ENCODE peak calls at places on chromosome 12, in four cellular contexts. A, R, Q and X are unnamed samples.

GRCh38 chr12:45613306-45613705 is 116.2 kb upstream of the ARID2 start:
- DNase-seq in A (peak; percentile 22), R (no peak), Q (no peak), X (no peak)

GRCh38 chr12:99505805-99506204 is 141.7 kb upstream of the GARIN6 start:
- DNase-seq in A (peak; percentile 22), R (no peak), Q (no peak), X (no peak)

GRCh38 chr12:108214486-108214885 is 85.4 kb downstream of the WSCD2 start:
- DNase-seq in A (peak; percentile 37), R (peak; percentile 19), Q (peak; percentile 68), X (no peak)

GRCh38 chr12:64633940-64634337 is 23.6 kb downstream of the RASSF3 start:
- DNase-seq in A (peak; percentile 83), R (no peak), Q (peak; percentile 29), X (peak; percentile 73)

GRCh38 chr12:64560395-64561301 is 49.6 kb upstream of the RASSF3 start:
- DNase-seq in A (peak; percentile 89), R (no peak), Q (no peak), X (peak; percentile 87)

GRCh38 chr12:6372403-6373003 is 2.9 kb downstream of the SCNN1A start:
- DNase-seq in A (peak; percentile 86), R (no peak), Q (peak; percentile 50), X (peak; percentile 95)

GRCh38 chr12:54759751-54760150 is 94.6 kb upstream of the MUCL1 start:
- DNase-seq in A (peak; percentile 73), R (peak; percentile 54), Q (peak; percentile 91), X (peak; percentile 52)

GRCh38 chr12:131209082-131210070 is 255.7 kb downstream of the ADGRD1 start:
- DNase-seq in A (no peak), R (no peak), Q (no peak), X (no peak)

GRCh38 chr12:130435826-130436225 is 98.1 kb downstream of the PIWIL1 start:
- DNase-seq in A (no peak), R (no peak), Q (no peak), X (peak; percentile 42)

GRCh38 chr12:98638009-98638408 is 6.6 kb downstream of the IKBIP start:
- DNase-seq in A (no peak), R (no peak), Q (no peak), X (no peak)

GRCh38 chr12:115060477-115061168 is 376.6 kb upstream of the TBX3 start:
- DNase-seq in A (peak; percentile 89), R (no peak), Q (no peak), X (no peak)

GRCh38 chr12:96902076-96902475 is 5.0 kb upstream of the NEDD1 start:
- DNase-seq in A (no peak), R (peak; percentile 31), Q (no peak), X (no peak)

GRCh38 chr12:30515351-30515750 is 180.3 kb downstream of the IPO8 start:
- DNase-seq in A (peak; percentile 6), R (peak; percentile 10), Q (peak; percentile 53), X (no peak)

GRCh38 chr12:25404955-25405354 is 148.1 kb downstream of the LMNTD1 start:
- DNase-seq in A (no peak), R (no peak), Q (peak; percentile 26), X (no peak)

GRCh38 chr12:102958073-102958829 is 777 bp downstream of the ASCL1 start:
- DNase-seq in A (no peak), R (no peak), Q (peak; percentile 90), X (peak; percentile 87)

GRCh38 chr12:32264995-32265394 is 134.4 kb upstream of the FGD4 start:
- DNase-seq in A (no peak), R (peak; percentile 96), Q (no peak), X (no peak)

GRCh38 chr12:539540-540310 is 80.0 kb downstream of the B4GALNT3 start:
- DNase-seq in A (no peak), R (no peak), Q (no peak), X (peak; percentile 54)

GRCh38 chr12:73185403-73185802 is 913.2 kb downstream of the TRHDE start:
- DNase-seq in A (no peak), R (no peak), Q (no peak), X (no peak)

GRCh38 chr12:86727151-86727550 is 471.0 kb upstream of the MGAT4C start:
- DNase-seq in A (peak; percentile 60), R (no peak), Q (no peak), X (peak; percentile 78)

GRCh38 chr12:128026696-128027574 is 240.0 kb upstream of the TMEM132C start:
- DNase-seq in A (no peak), R (no peak), Q (no peak), X (no peak)

GRCh38 chr12:59689776-59690175 is 93.9 kb downstream of the SLC16A7 start:
- DNase-seq in A (peak; percentile 5), R (no peak), Q (peak; percentile 65), X (no peak)

GRCh38 chr12:62021808-62022207 is 238.4 kb upstream of the USP15 start:
- DNase-seq in A (no peak), R (no peak), Q (peak; percentile 44), X (no peak)

GRCh38 chr12:123894823-123895338 is 77.8 kb downstream of the CCDC92 start:
- DNase-seq in A (no peak), R (no peak), Q (no peak), X (no peak)

GRCh38 chr12:53743277-53744129 is 8.3 kb downstream of the CISTR start:
- DNase-seq in A (peak; percentile 85), R (peak; percentile 77), Q (peak; percentile 76), X (peak; percentile 95)

GRCh38 chr12:14240873-14241220 is 124.6 kb upstream of the ATF7IP start:
- DNase-seq in A (no peak), R (no peak), Q (peak; percentile 31), X (no peak)

GRCh38 chr12:89497005-89497404 is 27.6 kb downstream of the GALNT4 start:
- DNase-seq in A (no peak), R (no peak), Q (no peak), X (no peak)

GRCh38 chr12:53938276-53939140 is at the start of gene HOXC13:
- DNase-seq in A (peak; percentile 99), R (peak; percentile 68), Q (peak; percentile 92), X (peak; percentile 84)

GRCh38 chr12:92675092-92675865 is 27.5 kb upstream of the PLEKHG7 start:
- DNase-seq in A (peak; percentile 56), R (no peak), Q (no peak), X (no peak)

GRCh38 chr12:124184456-124184855 is 110.4 kb upstream of the RFLNA start:
- DNase-seq in A (no peak), R (no peak), Q (no peak), X (peak; percentile 27)

GRCh38 chr12:127656261-127656660 is 610.7 kb upstream of the TMEM132C start:
- DNase-seq in A (no peak), R (no peak), Q (no peak), X (no peak)

GRCh38 chr12:1870086-1870485 is 48.4 kb downstream of the CACNA2D4 start:
- DNase-seq in A (no peak), R (no peak), Q (peak; percentile 39), X (no peak)

GRCh38 chr12:132288516-132289188 is 40.7 kb downstream of the GALNT9 start:
- DNase-seq in A (no peak), R (no peak), Q (no peak), X (no peak)

GRCh38 chr12:6826125-6826733 is 2.0 kb upstream of the P3H3 start:
- DNase-seq in A (no peak), R (no peak), Q (no peak), X (peak; percentile 54)

GRCh38 chr12:92192361-92192760 is 46.7 kb upstream of the BTG1 start:
- DNase-seq in A (no peak), R (no peak), Q (no peak), X (no peak)

GRCh38 chr12:50926415-50926814 is 25.9 kb upstream of the HIGD1C start:
- DNase-seq in A (no peak), R (peak; percentile 22), Q (no peak), X (no peak)

GRCh38 chr12:31874961-31875608 is 84.1 kb upstream of the RESF1 start:
- DNase-seq in A (peak; percentile 48), R (peak; percentile 76), Q (peak; percentile 84), X (peak; percentile 71)

GRCh38 chr12:65229441-65229840 is 49.0 kb upstream of the MSRB3 start:
- DNase-seq in A (peak; percentile 87), R (no peak), Q (no peak), X (no peak)

GRCh38 chr12:95646781-95647184 is 95.5 kb upstream of the USP44 start:
- DNase-seq in A (no peak), R (no peak), Q (peak; percentile 27), X (peak; percentile 86)

GRCh38 chr12:58171914-58172313 is 230.5 kb downstream of the ATP23 start:
- DNase-seq in A (no peak), R (no peak), Q (no peak), X (no peak)

GRCh38 chr12:102182635-102183034 is 15.0 kb downstream of the PMCH start:
- DNase-seq in A (peak; percentile 14), R (no peak), Q (no peak), X (no peak)

GRCh38 chr12:27252934-27253333 is 8.8 kb downstream of the STK38L start:
- DNase-seq in A (no peak), R (no peak), Q (no peak), X (no peak)
- H3K27ac ChIP-seq in A (no peak overlapping the region), R (no peak overlapping the region), Q (no peak overlapping the region), X (no peak overlapping the region)

GRCh38 chr12:11756022-11756421 is 106.5 kb downstream of the ETV6 start:
- DNase-seq in A (no peak), R (no peak), Q (peak; percentile 37), X (peak; percentile 78)
- H3K4me3 ChIP-seq in A (no peak overlapping the region), R (peak overlapping the region; percentile 30), Q (no peak overlapping the region), X (no peak overlapping the region)

GRCh38 chr12:111166779-111167540 is 201.9 kb downstream of the PHETA1 start:
- DNase-seq in A (no peak), R (no peak), Q (no peak), X (no peak)
- H3K27ac ChIP-seq in A (no peak overlapping the region), R (no peak overlapping the region), Q (no peak overlapping the region), X (no peak overlapping the region)

GRCh38 chr12:116278667-116279066 is 1.2 kb upstream of the MED13L start:
- DNase-seq in A (no peak), R (peak; percentile 6), Q (peak; percentile 51), X (no peak)

GRCh38 chr12:116278259-116278595 is 734 bp upstream of the MED13L start:
- DNase-seq in A (no peak), R (no peak), Q (no peak), X (no peak)

GRCh38 chr12:116280590-116281290 is 3.2 kb upstream of the MED13L start:
- DNase-seq in A (peak; percentile 55), R (no peak), Q (no peak), X (no peak)

GRCh38 chr12:116284401-116284800 is 6.9 kb upstream of the MED13L start:
- DNase-seq in A (no peak), R (no peak), Q (no peak), X (no peak)

GRCh38 chr12:116282371-116283286 is 5.1 kb upstream of the MED13L start:
- DNase-seq in A (no peak), R (no peak), Q (peak; percentile 37), X (peak; percentile 71)
- H3K4me3 ChIP-seq in A (no peak overlapping the region), R (no peak overlapping the region), Q (no peak overlapping the region), X (peak overlapping the region; percentile 40)

DNA sequence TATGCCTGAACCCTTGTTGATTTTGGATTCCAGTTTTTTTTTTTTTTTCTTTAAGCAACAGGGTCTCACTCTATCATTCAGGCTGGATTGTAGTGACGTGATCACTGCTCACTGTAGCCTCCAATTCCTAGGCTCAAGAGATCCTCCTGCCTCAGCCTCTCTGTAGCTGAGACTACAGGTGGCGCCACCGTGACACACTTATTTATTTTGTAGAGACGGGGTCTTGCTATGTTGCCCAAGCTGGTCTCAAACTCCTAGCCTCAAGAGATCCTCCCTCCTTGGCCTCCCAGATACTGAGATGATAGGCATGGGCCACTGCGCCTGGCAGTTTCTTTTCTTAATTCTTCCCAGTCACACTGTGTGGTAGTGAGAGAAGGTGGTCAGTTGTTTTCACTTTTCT is 25.2 kb downstream of the ACADS start:
- DNase-seq in A (no peak), R (no peak), Q (no peak), X (peak; percentile 26)
- H3K27ac ChIP-seq in A (no peak overlapping the region), R (no peak overlapping the region), Q (no peak overlapping the region), X (no peak overlapping the region)

GRCh38 chr12:68745376-68745903 is 536 bp upstream of the SLC35E3 start:
- DNase-seq in A (no peak), R (peak; percentile 22), Q (no peak), X (no peak)
- H3K4me3 ChIP-seq in A (peak overlapping the region; percentile 74), R (peak overlapping the region; percentile 92), Q (no peak overlapping the region), X (peak overlapping the region; percentile 81)